ENCODE peak calls at places on chromosomes 7 and 10, in four cellular contexts. W is BJ, D is stomach, S is GM12865. T is an unnamed sample.
A peak's percentile ranks its signal among the peaks of the same experiment; 100 is the strongest.

GRCh38 chr10:30491204-30491603 is 57.2 kb downstream of the MAP3K8 start:
- DNase-seq in W (no peak), D (no peak), S (peak; percentile 35), T (no peak)

GRCh38 chr10:29687411-29688160 is 52.8 kb upstream of the SVIL start:
- DNase-seq in W (no peak), D (no peak), S (no peak), T (no peak)

GRCh38 chr7:24980695-24981543 is 941 bp upstream of the OSBPL3 start:
- DNase-seq in W (no peak), D (peak; percentile 51), S (peak; percentile 75), T (no peak)

GRCh38 chr7:108103566-108104298 is 26.4 kb downstream of the LAMB4 start:
- DNase-seq in W (no peak), D (no peak), S (no peak), T (no peak)

GRCh38 chr7:22563115-22563514 is 63.1 kb upstream of the STEAP1B start:
- DNase-seq in W (no peak), D (no peak), S (peak; percentile 69), T (no peak)

GRCh38 chr7:141992154-141992553 is 3.5 kb upstream of the MGAM start:
- DNase-seq in W (no peak), D (no peak), S (no peak), T (no peak)

GRCh38 chr7:87566311-87566710 is 34.4 kb downstream of the ABCB1 start:
- DNase-seq in W (no peak), D (no peak), S (no peak), T (no peak)

GRCh38 chr10:84825330-84825729 is 496.9 kb downstream of the CCSER2 start:
- DNase-seq in W (peak; percentile 19), D (no peak), S (no peak), T (peak; percentile 12)

GRCh38 chr7:2169923-2170575 is 62.7 kb downstream of the MAD1L1 start:
- DNase-seq in W (no peak), D (no peak), S (no peak), T (no peak)

GRCh38 chr7:148142660-148143248 is 447.8 kb upstream of the C7orf33 start:
- DNase-seq in W (no peak), D (no peak), S (peak; percentile 42), T (no peak)

GRCh38 chr7:576524-577277 is 57.1 kb upstream of the PDGFA start:
- DNase-seq in W (no peak), D (no peak), S (no peak), T (no peak)

GRCh38 chr10:4776234-4776638 is 49.8 kb upstream of the AKR1E2 start:
- DNase-seq in W (no peak), D (no peak), S (peak; percentile 14), T (no peak)

GRCh38 chr7:32155712-32156111 is 85.5 kb upstream of the PDE1C start:
- DNase-seq in W (no peak), D (no peak), S (no peak), T (no peak)

GRCh38 chr10:5563991-5564536 is 39.3 kb downstream of the CALML3 start:
- DNase-seq in W (no peak), D (peak; percentile 21), S (no peak), T (peak; percentile 21)

GRCh38 chr7:16846611-16847165 is 35.1 kb downstream of the AGR3 start:
- DNase-seq in W (no peak), D (no peak), S (no peak), T (no peak)

GRCh38 chr7:8931906-8932646 is 498.7 kb downstream of the NXPH1 start:
- DNase-seq in W (no peak), D (no peak), S (no peak), T (no peak)

GRCh38 chr7:93245525-93246432 is 13.6 kb downstream of the VPS50 start:
- DNase-seq in W (no peak), D (no peak), S (peak; percentile 23), T (no peak)

GRCh38 chr10:68086910-68087309 is 11.8 kb upstream of the HERC4 start:
- DNase-seq in W (no peak), D (no peak), S (no peak), T (no peak)

GRCh38 chr7:130732980-130733865 is 784 bp downstream of the KLF14 start:
- DNase-seq in W (no peak), D (peak; percentile 33), S (peak; percentile 49), T (no peak)

GRCh38 chr10:78212134-78212785 is 178.6 kb downstream of the RPS24 start:
- DNase-seq in W (no peak), D (no peak), S (no peak), T (no peak)

GRCh38 chr10:70337201-70337651 is 45.2 kb downstream of the LRRC20 start:
- DNase-seq in W (peak; percentile 31), D (no peak), S (no peak), T (peak; percentile 26)

GRCh38 chr10:35542303-35542702 is 62.8 kb upstream of the GJD4 start:
- DNase-seq in W (no peak), D (no peak), S (no peak), T (no peak)

GRCh38 chr10:84546609-84547008 is 218.2 kb downstream of the CCSER2 start:
- DNase-seq in W (no peak), D (no peak), S (no peak), T (no peak)

GRCh38 chr7:137081694-137082093 is 213.2 kb downstream of the CHRM2 start:
- DNase-seq in W (peak; percentile 85), D (peak; percentile 36), S (no peak), T (peak; percentile 96)

GRCh38 chr10:114643158-114643557 is 14.9 kb downstream of the ABLIM1 start:
- DNase-seq in W (no peak), D (no peak), S (no peak), T (no peak)

GRCh38 chr7:158588878-158589442 is 1.3 kb upstream of the PTPRN2 start:
- DNase-seq in W (no peak), D (no peak), S (no peak), T (no peak)

GRCh38 chr10:43686414-43686813 is 37.7 kb upstream of the ZNF32 start:
- DNase-seq in W (no peak), D (no peak), S (no peak), T (no peak)

GRCh38 chr10:105023706-105024105 is 382.6 kb downstream of the SORCS3 start:
- DNase-seq in W (no peak), D (no peak), S (no peak), T (no peak)

DNA sequence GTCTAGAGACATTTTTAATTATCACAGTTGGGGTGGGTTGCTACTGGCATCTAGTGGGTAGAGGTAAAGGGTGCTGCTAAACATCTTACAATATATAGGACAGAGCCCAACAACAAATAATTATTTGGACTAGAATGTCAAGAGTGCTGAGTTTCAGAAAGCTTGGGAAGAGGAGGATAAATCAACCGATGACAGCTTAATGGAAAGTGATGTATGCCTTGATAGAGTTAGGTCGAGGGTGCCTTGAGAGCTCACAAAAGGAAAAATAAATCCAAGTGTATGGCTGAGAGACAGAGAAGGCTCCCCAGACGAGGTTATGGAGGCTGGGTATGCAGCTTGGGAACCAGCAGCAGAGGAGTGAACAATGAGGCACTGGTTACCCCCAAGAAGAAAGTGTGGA is 211.1 kb downstream of the HDAC9 start:
- DNase-seq in W (no peak), D (no peak), S (no peak), T (no peak)
- TF ChIP-seq CTCF in W (no peak), D (no peak), S (no peak), T (no peak)

GRCh38 chr7:77320161-77320560 is 96.0 kb downstream of the GSAP start:
- DNase-seq in W (no peak), D (no peak), S (no peak), T (no peak)

GRCh38 chr7:77316219-77316978 is 99.8 kb downstream of the GSAP start:
- DNase-seq in W (no peak), D (no peak), S (no peak), T (no peak)

GRCh38 chr7:77318019-77318418 is 98.1 kb downstream of the GSAP start:
- DNase-seq in W (no peak), D (no peak), S (no peak), T (no peak)

GRCh38 chr7:77326131-77326530 is 90.0 kb downstream of the GSAP start:
- DNase-seq in W (no peak), D (no peak), S (peak; percentile 42), T (no peak)

DNA sequence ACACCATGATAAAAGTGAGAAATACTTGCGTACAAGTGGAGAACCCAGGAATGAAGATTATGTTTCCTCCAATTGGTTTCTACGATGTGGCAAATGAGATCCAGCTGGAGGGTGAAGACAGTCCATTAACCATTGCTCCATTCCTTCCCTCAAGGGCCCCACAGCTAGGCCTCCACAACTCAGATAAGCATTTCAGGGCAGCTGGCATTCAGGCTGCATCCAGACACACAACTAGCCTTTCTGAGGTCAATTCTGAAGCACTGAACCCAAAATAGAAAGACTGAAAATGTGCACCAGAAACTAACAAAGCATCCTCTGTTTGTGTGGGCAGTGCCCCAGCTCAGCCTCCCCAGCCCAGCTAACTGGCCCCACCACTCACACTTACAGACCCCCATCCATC is 94.8 kb downstream of the GSAP start:
- DNase-seq in W (peak; percentile 28), D (no peak), S (no peak), T (no peak)
- H3K4me3 ChIP-seq in W (no peak overlapping the region), D (no peak overlapping the region), S (no peak overlapping the region), T (no peak overlapping the region)

DNA sequence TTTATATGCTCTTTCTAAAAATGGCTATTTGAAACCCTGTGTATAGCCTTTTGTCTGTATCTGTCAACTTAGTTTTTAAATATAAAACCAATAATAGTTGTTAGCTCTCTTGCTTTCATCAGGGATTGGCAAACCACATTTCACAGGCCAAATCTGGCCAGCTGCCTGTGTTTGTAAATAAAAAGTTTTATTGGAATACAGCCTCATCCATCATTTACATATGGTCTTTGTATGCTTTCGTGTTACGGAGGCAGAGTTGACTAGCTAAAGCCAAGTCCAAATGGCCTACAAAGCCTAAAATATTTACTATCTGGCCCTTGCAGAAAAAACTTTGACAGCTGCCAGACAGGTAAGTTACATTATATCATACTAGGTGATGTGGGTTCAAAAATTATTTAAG is 235.0 kb downstream of the BICC1 start:
- DNase-seq in W (no peak), D (no peak), S (no peak), T (no peak)
- TF ChIP-seq CTCF in W (no peak), D (no peak), S (no peak), T (no peak)

GRCh38 chr7:83162402-83163256 is at the start of gene PCLO:
- DNase-seq in W (no peak), D (peak; percentile 90), S (peak; percentile 73), T (no peak)
- H3K4me3 ChIP-seq in W (peak within 1 kb of the TSS; percentile 51), D (peak within 1 kb of the TSS; percentile 82), S (peak within 1 kb of the TSS; percentile 65), T (peak within 1 kb of the TSS; percentile 54)

GRCh38 chr7:151131284-151131621 is 36.2 kb downstream of the GBX1 start:
- DNase-seq in W (no peak), D (no peak), S (no peak), T (no peak)

GRCh38 chr7:151131622-151132293 is 35.7 kb downstream of the GBX1 start:
- DNase-seq in W (no peak), D (no peak), S (no peak), T (no peak)

GRCh38 chr7:151129882-151130591 is 37.5 kb downstream of the GBX1 start:
- DNase-seq in W (no peak), D (no peak), S (no peak), T (no peak)

GRCh38 chr7:151129141-151129835 is 38.2 kb downstream of the GBX1 start:
- DNase-seq in W (no peak), D (no peak), S (no peak), T (no peak)

GRCh38 chr7:151130741-151131157 is 36.7 kb downstream of the GBX1 start:
- DNase-seq in W (no peak), D (no peak), S (no peak), T (no peak)
- TF ChIP-seq CTCF in W (no peak), D (no peak), S (no peak), T (no peak)